ENCODE peak calls at places on chromosomes 5 and 9, in seven cellular contexts. Z is Panc1, O is GM23338, V is upper lobe of left lung, C is HCT116, W is sigmoid colon, Q is breast epithelium. E is an unnamed sample.

GRCh38 chr9:135501261-135502167 is 1.0 kb downstream of the MRPS2 start:
- DNase-seq in W (peak; percentile 36), Q (no peak), C (no peak), V (no peak), Z (no peak), O (no peak), E (peak; percentile 59)

GRCh38 chr5:145936401-145937131 is at the start of gene SH3RF2:
- DNase-seq in Z (no peak), Q (peak; percentile 55), O (peak; percentile 96), V (peak; percentile 46), W (peak; percentile 65), C (peak; percentile 85), E (peak; percentile 73)

GRCh38 chr5:132210944-132211343 is 16.7 kb downstream of the P4HA2 start:
- DNase-seq in W (peak; percentile 13), Q (no peak), C (no peak), V (no peak), O (no peak), Z (no peak), E (no peak)

GRCh38 chr9:130051855-130052254 is 1.9 kb upstream of the GPR107 start:
- DNase-seq in Z (no peak), O (no peak), Q (no peak), V (no peak), W (no peak), C (no peak), E (no peak)

GRCh38 chr5:33470544-33470943 is 29.8 kb downstream of the TARS1 start:
- DNase-seq in Q (no peak), C (peak; percentile 6), O (no peak), W (no peak), V (no peak), Z (no peak), E (no peak)

GRCh38 chr5:16857635-16858034 is 78.5 kb downstream of the MYO10 start:
- DNase-seq in C (no peak), V (peak; percentile 51), Z (no peak), W (no peak), O (no peak), Q (no peak), E (no peak)

GRCh38 chr5:68932830-68933434 is 160.9 kb upstream of the SLC30A5 start:
- DNase-seq in Q (no peak), W (no peak), Z (no peak), V (no peak), C (peak; percentile 7), O (peak; percentile 79), E (no peak)

GRCh38 chr9:106403081-106403480 is 459.9 kb upstream of the ZNF462 start:
- DNase-seq in Z (peak; percentile 28), C (no peak), W (no peak), Q (no peak), O (no peak), V (no peak), E (no peak)

GRCh38 chr5:120942551-120942950 is 478.5 kb downstream of the PRR16 start:
- DNase-seq in V (no peak), W (no peak), O (peak; percentile 60), Z (no peak), Q (no peak), C (no peak), E (no peak)

GRCh38 chr5:78758169-78758839 is 109.7 kb upstream of the LHFPL2 start:
- DNase-seq in C (no peak), V (no peak), O (no peak), Z (no peak), W (no peak), Q (no peak), E (no peak)

GRCh38 chr9:134950404-134950760 is 32.7 kb upstream of the FCN1 start:
- DNase-seq in Z (no peak), O (no peak), C (no peak), Q (no peak), V (peak; percentile 12), W (peak; percentile 29), E (no peak)

GRCh38 chr5:148632978-148633377 is 21.3 kb downstream of the HTR4 start:
- DNase-seq in V (no peak), Z (no peak), C (no peak), W (no peak), O (no peak), Q (no peak), E (no peak)

GRCh38 chr5:59756373-59757035 is 137.0 kb downstream of the PDE4D start:
- DNase-seq in W (no peak), O (no peak), Z (no peak), Q (no peak), C (no peak), V (no peak), E (no peak)

GRCh38 chr9:97847474-97848236 is 5.4 kb upstream of the FOXE1 start:
- DNase-seq in Z (no peak), C (no peak), W (no peak), Q (no peak), O (peak; percentile 10), V (no peak), E (no peak)

GRCh38 chr9:97848237-97848581 is 4.8 kb upstream of the FOXE1 start:
- DNase-seq in C (no peak), O (peak; percentile 74), Q (no peak), Z (no peak), V (no peak), W (no peak), E (no peak)

GRCh38 chr9:97845763-97846162 is 7.3 kb upstream of the FOXE1 start:
- DNase-seq in C (no peak), V (no peak), W (no peak), Q (no peak), Z (no peak), O (no peak), E (no peak)

GRCh38 chr9:97845130-97845529 is 7.9 kb upstream of the FOXE1 start:
- DNase-seq in W (no peak), V (no peak), O (no peak), Z (no peak), C (no peak), Q (no peak), E (no peak)

DNA sequence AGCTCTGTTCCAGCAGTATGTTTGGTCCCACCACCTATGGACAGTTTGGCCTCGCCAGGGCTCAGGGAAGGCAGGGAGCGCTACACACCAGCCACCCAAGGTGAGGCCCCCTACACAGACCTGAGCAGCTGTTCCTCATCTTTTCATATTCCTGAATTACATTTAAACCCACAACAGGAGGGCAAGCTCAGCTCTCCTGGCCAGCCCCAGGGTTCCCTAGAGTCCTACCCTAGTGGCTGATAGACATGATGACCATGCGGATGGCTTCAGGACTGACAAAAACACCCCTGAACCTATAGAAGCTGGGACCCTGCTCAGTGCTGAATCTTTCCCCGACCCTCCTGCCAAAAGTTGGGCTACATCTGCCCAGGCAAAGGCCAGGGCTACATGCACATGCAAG is 6.7 kb upstream of the FOXE1 start:
- DNase-seq in C (no peak), O (peak; percentile 8), Z (no peak), V (no peak), W (no peak), Q (no peak), E (no peak)
- H3K27me3 ChIP-seq in C (no peaks in the 10 kb centered on the region), O (peaks cover 87% of the 10 kb centered on the region), Z (no peaks in the 10 kb centered on the region), V (no peaks in the 10 kb centered on the region), W (peaks cover 100% of the 10 kb centered on the region), Q (peaks cover 67% of the 10 kb centered on the region), E (peaks cover 93% of the 10 kb centered on the region)

GRCh38 chr5:37816331-37816730 is 23.5 kb downstream of the GDNF start:
- DNase-seq in O (no peak), W (no peak), Q (no peak), C (no peak), Z (no peak), V (no peak), E (no peak)

GRCh38 chr5:37815913-37816312 is 23.9 kb downstream of the GDNF start:
- DNase-seq in Z (no peak), C (no peak), O (no peak), V (no peak), Q (no peak), W (no peak), E (no peak)

GRCh38 chr5:37816883-37817282 is 23.0 kb downstream of the GDNF start:
- DNase-seq in Q (no peak), O (no peak), V (no peak), W (no peak), Z (no peak), C (no peak), E (no peak)

GRCh38 chr5:37812365-37812764 is 27.5 kb downstream of the GDNF start:
- DNase-seq in C (no peak), W (no peak), O (no peak), V (no peak), Q (no peak), Z (no peak), E (no peak)

DNA sequence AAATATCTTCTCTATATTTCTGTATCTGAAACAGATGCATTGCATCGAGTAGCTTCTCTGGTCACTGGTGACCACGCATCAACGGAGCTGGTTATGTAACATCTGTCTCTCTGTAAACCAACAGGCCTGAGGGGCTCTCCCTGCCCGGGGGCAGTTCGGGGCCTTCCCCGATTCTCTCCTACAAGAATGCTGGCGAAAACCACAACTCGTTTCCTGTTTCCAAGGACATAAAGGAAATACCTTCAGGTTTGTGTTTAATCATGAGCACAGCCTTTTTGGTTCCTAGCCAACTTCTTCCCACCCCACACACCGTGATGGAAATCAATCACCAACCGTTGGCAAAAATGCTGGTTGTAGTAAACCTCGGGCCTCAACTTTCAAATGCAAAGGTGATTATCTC is 25.1 kb downstream of the GDNF start:
- DNase-seq in Z (no peak), O (no peak), Q (no peak), W (no peak), V (no peak), C (no peak), E (no peak)
- TF ChIP-seq POLR2AphosphoS5 in Z (no peak), O (no peak), Q (no peak), W (no peak), V (no peak), C (no peak), E (no peak)

DNA sequence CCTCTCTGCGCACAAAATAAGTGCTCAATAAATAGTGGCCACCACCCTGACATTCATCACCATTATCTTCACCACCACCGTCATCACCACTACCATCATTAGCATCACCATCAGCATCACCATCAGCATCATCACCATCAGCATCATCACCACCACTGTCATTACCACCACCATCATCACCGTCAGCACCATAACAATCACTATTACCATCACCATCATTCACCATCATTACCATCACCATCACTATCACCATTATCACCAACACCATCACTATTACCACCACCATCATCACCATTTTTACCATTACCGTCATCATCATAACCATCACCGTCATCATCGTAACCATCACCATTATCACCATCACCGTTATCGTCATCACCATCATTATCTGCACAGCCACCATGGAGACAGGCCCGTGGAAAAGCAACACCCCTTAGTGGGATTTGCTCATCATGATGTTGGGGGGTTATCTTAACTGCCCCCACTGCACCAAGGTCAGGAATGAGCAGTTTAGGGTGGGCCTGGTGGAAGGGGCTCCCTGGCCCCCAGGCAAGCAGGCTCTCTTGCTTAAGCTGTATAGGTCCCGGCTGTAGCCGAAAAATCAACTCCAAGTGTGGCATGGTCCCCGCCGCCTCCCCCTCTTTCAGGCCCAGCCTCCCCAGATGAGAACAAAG is 18.1 kb downstream of the AKNA start:
- DNase-seq in V (no peak), Q (no peak), O (no peak), W (no peak), C (no peak), Z (no peak), E (no peak)
- H3K4me1 ChIP-seq in V (peaks cover 76% of the 10 kb centered on the region), Q (peaks cover 12% of the 10 kb centered on the region), O (peaks cover 45% of the 10 kb centered on the region), W (peaks cover 12% of the 10 kb centered on the region), C (no peaks in the 10 kb centered on the region), Z (peaks cover 3% of the 10 kb centered on the region), E (peaks cover 21% of the 10 kb centered on the region)

DNA sequence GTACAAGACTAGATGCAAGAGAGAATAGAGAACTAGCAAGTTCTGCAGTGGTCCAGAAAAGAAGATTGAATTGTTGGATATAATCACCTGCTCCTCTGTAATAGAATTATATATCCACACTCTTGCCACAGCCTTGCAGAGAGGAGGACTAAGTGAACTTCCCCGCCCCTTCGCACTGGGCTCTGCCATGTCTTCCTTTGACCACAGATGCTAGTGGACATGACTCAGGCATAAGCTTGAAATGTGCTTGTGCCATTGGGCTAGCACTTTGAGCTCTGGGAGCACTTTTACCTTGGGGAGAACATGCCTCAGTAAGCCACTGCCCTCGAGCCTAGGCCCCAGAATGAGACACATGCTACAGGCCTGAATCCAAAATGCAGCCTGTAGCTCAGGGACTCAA is 113.5 kb upstream of the RASA1 start:
- DNase-seq in O (no peak), V (no peak), C (no peak), Q (no peak), W (no peak), Z (no peak), E (no peak)
- H3K27me3 ChIP-seq in O (no peaks in the 10 kb centered on the region), V (no peaks in the 10 kb centered on the region), C (no peaks in the 10 kb centered on the region), Q (no peaks in the 10 kb centered on the region), W (no peaks in the 10 kb centered on the region), Z (no peaks in the 10 kb centered on the region), E (peaks cover 1% of the 10 kb centered on the region)

E was measured in stomach.